ENCODE peak calls at places on chromosome 16, in ten cellular contexts. One of them, this sample, is unnamed.

GRCh38 chr16:53745126-53745525 is 41.2 kb downstream of the FTO start:
- DNase-seq in hepatocyte: no peak
- DNase-seq in left ventricle myocardium inferior: no peak
- DNase-seq in endodermal cell: no peak
- DNase-seq in heart right ventricle: no peak
- DNase-seq in thoracic aorta: no peak
- DNase-seq in A549: no peak
- DNase-seq in lower lobe of right lung: no peak
- DNase-seq in BE2C: no peak
- DNase-seq in adrenal gland: peak; percentile 74
- DNase-seq in this sample: no peak

GRCh38 chr16:4814046-4814445 is 11.6 kb upstream of the ROGDI start:
- DNase-seq in left ventricle myocardium inferior: no peak
- DNase-seq in hepatocyte: no peak
- DNase-seq in heart right ventricle: no peak
- DNase-seq in endodermal cell: no peak
- DNase-seq in thoracic aorta: no peak
- DNase-seq in adrenal gland: no peak
- DNase-seq in A549: no peak
- DNase-seq in BE2C: no peak
- DNase-seq in lower lobe of right lung: no peak
- DNase-seq in this sample: peak; percentile 71

GRCh38 chr16:80009971-80010659 is 409.6 kb upstream of the MAF start:
- DNase-seq in adrenal gland: no peak
- DNase-seq in heart right ventricle: no peak
- DNase-seq in left ventricle myocardium inferior: no peak
- DNase-seq in endodermal cell: no peak
- DNase-seq in hepatocyte: no peak
- DNase-seq in thoracic aorta: no peak
- DNase-seq in A549: no peak
- DNase-seq in BE2C: no peak
- DNase-seq in lower lobe of right lung: no peak
- DNase-seq in this sample: no peak

GRCh38 chr16:3362931-3363330 is 7.2 kb downstream of the OR2C1 start:
- DNase-seq in A549: no peak
- DNase-seq in lower lobe of right lung: no peak
- DNase-seq in endodermal cell: no peak
- DNase-seq in BE2C: no peak
- DNase-seq in thoracic aorta: no peak
- DNase-seq in hepatocyte: no peak
- DNase-seq in left ventricle myocardium inferior: no peak
- DNase-seq in adrenal gland: no peak
- DNase-seq in heart right ventricle: no peak
- DNase-seq in this sample: no peak

GRCh38 chr16:88591577-88592021 is 21.4 kb downstream of the ZC3H18 start:
- DNase-seq in heart right ventricle: peak; percentile 34
- DNase-seq in adrenal gland: peak; percentile 58
- DNase-seq in A549: no peak
- DNase-seq in BE2C: no peak
- DNase-seq in left ventricle myocardium inferior: peak; percentile 31
- DNase-seq in endodermal cell: no peak
- DNase-seq in hepatocyte: no peak
- DNase-seq in lower lobe of right lung: no peak
- DNase-seq in thoracic aorta: no peak
- DNase-seq in this sample: peak; percentile 74

GRCh38 chr16:30585022-30585399 is 486 bp downstream of the ZNF785 start:
- DNase-seq in left ventricle myocardium inferior: no peak
- DNase-seq in A549: no peak
- DNase-seq in adrenal gland: no peak
- DNase-seq in endodermal cell: peak; percentile 77
- DNase-seq in lower lobe of right lung: peak; percentile 57
- DNase-seq in hepatocyte: peak; percentile 21
- DNase-seq in heart right ventricle: no peak
- DNase-seq in BE2C: no peak
- DNase-seq in thoracic aorta: no peak
- DNase-seq in this sample: peak; percentile 66

GRCh38 chr16:70432800-70433455 is 6.0 kb downstream of the ST3GAL2 start:
- DNase-seq in heart right ventricle: no peak
- DNase-seq in lower lobe of right lung: peak; percentile 60
- DNase-seq in BE2C: no peak
- DNase-seq in left ventricle myocardium inferior: no peak
- DNase-seq in endodermal cell: no peak
- DNase-seq in adrenal gland: peak; percentile 18
- DNase-seq in thoracic aorta: no peak
- DNase-seq in hepatocyte: no peak
- DNase-seq in A549: no peak
- DNase-seq in this sample: no peak

GRCh38 chr16:3637371-3637923 is 17.0 kb upstream of the DNASE1 start:
- DNase-seq in endodermal cell: peak; percentile 65
- DNase-seq in lower lobe of right lung: no peak
- DNase-seq in left ventricle myocardium inferior: no peak
- DNase-seq in adrenal gland: no peak
- DNase-seq in BE2C: peak; percentile 53
- DNase-seq in A549: no peak
- DNase-seq in heart right ventricle: no peak
- DNase-seq in thoracic aorta: no peak
- DNase-seq in hepatocyte: peak; percentile 75
- DNase-seq in this sample: peak; percentile 28

GRCh38 chr16:8620535-8620934 is 963 bp upstream of the METTL22 start:
- DNase-seq in lower lobe of right lung: no peak
- DNase-seq in left ventricle myocardium inferior: no peak
- DNase-seq in heart right ventricle: no peak
- DNase-seq in A549: no peak
- DNase-seq in hepatocyte: no peak
- DNase-seq in endodermal cell: no peak
- DNase-seq in BE2C: no peak
- DNase-seq in adrenal gland: no peak
- DNase-seq in thoracic aorta: no peak
- DNase-seq in this sample: no peak

GRCh38 chr16:82995286-82995926 is 368.6 kb downstream of the CDH13 start:
- DNase-seq in adrenal gland: no peak
- DNase-seq in left ventricle myocardium inferior: no peak
- DNase-seq in hepatocyte: no peak
- DNase-seq in A549: no peak
- DNase-seq in lower lobe of right lung: no peak
- DNase-seq in thoracic aorta: no peak
- DNase-seq in endodermal cell: no peak
- DNase-seq in BE2C: no peak
- DNase-seq in heart right ventricle: no peak
- DNase-seq in this sample: no peak

GRCh38 chr16:12092347-12092882 is 115.9 kb downstream of the SNX29 start:
- DNase-seq in left ventricle myocardium inferior: no peak
- DNase-seq in endodermal cell: no peak
- DNase-seq in A549: no peak
- DNase-seq in hepatocyte: no peak
- DNase-seq in thoracic aorta: no peak
- DNase-seq in adrenal gland: peak; percentile 39
- DNase-seq in heart right ventricle: no peak
- DNase-seq in lower lobe of right lung: peak; percentile 20
- DNase-seq in BE2C: no peak
- DNase-seq in this sample: no peak

GRCh38 chr16:84049403-84050060 is 6.9 kb upstream of the SLC38A8 start:
- DNase-seq in BE2C: no peak
- DNase-seq in A549: no peak
- DNase-seq in left ventricle myocardium inferior: no peak
- DNase-seq in thoracic aorta: no peak
- DNase-seq in hepatocyte: no peak
- DNase-seq in heart right ventricle: no peak
- DNase-seq in lower lobe of right lung: peak; percentile 39
- DNase-seq in adrenal gland: no peak
- DNase-seq in endodermal cell: peak; percentile 32
- DNase-seq in this sample: peak; percentile 49

GRCh38 chr16:90020260-90020837 is 1.1 kb upstream of the DBNDD1 start:
- DNase-seq in endodermal cell: no peak
- DNase-seq in lower lobe of right lung: no peak
- DNase-seq in thoracic aorta: no peak
- DNase-seq in adrenal gland: no peak
- DNase-seq in left ventricle myocardium inferior: no peak
- DNase-seq in BE2C: no peak
- DNase-seq in hepatocyte: no peak
- DNase-seq in A549: no peak
- DNase-seq in heart right ventricle: no peak
- DNase-seq in this sample: no peak

GRCh38 chr16:28186752-28187151 is 25.0 kb downstream of the XPO6 start:
- DNase-seq in endodermal cell: no peak
- DNase-seq in lower lobe of right lung: no peak
- DNase-seq in left ventricle myocardium inferior: no peak
- DNase-seq in thoracic aorta: no peak
- DNase-seq in BE2C: no peak
- DNase-seq in A549: no peak
- DNase-seq in adrenal gland: no peak
- DNase-seq in hepatocyte: no peak
- DNase-seq in heart right ventricle: no peak
- DNase-seq in this sample: no peak

DNA sequence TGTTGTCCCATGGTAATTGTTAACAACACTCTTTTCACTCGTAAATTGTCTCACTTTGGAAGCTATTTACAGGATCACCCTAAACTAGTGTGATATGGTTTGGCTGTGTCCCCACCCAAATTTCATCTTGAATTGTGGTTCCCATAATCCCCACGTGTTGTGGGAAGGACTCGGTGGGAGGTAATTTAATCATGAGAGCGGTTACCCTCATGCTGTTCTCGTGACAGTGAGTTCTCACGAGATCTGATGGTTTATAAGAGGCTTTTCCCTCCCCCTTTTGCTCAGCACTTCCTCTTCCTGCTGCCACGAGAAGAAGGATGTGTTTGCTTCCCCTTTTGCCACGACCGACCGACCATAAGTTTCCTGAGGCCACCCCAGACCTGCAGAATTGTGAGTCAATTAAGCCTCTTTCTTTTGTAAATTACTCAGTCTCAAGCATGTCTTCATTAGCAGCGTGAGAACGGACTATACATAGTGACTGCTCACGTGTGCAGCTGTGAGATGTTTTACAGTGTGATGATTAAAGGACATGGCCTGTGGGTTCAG is 34.4 kb downstream of the DNAH3 start:
- DNase-seq in left ventricle myocardium inferior: no peak
- DNase-seq in lower lobe of right lung: no peak
- DNase-seq in thoracic aorta: no peak
- DNase-seq in adrenal gland: peak; percentile 1
- DNase-seq in hepatocyte: no peak
- DNase-seq in BE2C: no peak
- DNase-seq in A549: no peak
- DNase-seq in endodermal cell: peak; percentile 52
- DNase-seq in heart right ventricle: no peak
- DNase-seq in this sample: no peak
- H3K4me3 ChIP-seq in left ventricle myocardium inferior: peak overlapping the region; percentile 50
- H3K4me3 ChIP-seq in lower lobe of right lung: no peak overlapping the region
- H3K4me3 ChIP-seq in thoracic aorta: no peak overlapping the region
- H3K4me3 ChIP-seq in adrenal gland: no peak overlapping the region
- H3K4me3 ChIP-seq in hepatocyte: no peak overlapping the region
- H3K4me3 ChIP-seq in BE2C: no peak overlapping the region
- H3K4me3 ChIP-seq in A549: no peak overlapping the region
- H3K4me3 ChIP-seq in endodermal cell: no peak overlapping the region
- H3K4me3 ChIP-seq in heart right ventricle: peak overlapping the region; percentile 31
- H3K4me3 ChIP-seq in this sample: no peak overlapping the region

GRCh38 chr16:14523632-14524031 is 106.4 kb downstream of the PARN start:
- DNase-seq in left ventricle myocardium inferior: no peak
- DNase-seq in endodermal cell: no peak
- DNase-seq in lower lobe of right lung: no peak
- DNase-seq in thoracic aorta: no peak
- DNase-seq in adrenal gland: no peak
- DNase-seq in A549: no peak
- DNase-seq in heart right ventricle: no peak
- DNase-seq in BE2C: no peak
- DNase-seq in hepatocyte: no peak
- DNase-seq in this sample: no peak
- H3K4me1 ChIP-seq in left ventricle myocardium inferior: peaks cover 26% of the 10 kb centered on the region
- H3K4me1 ChIP-seq in endodermal cell: peaks cover 6% of the 10 kb centered on the region
- H3K4me1 ChIP-seq in lower lobe of right lung: peaks cover 20% of the 10 kb centered on the region
- H3K4me1 ChIP-seq in thoracic aorta: peaks cover 13% of the 10 kb centered on the region
- H3K4me1 ChIP-seq in adrenal gland: peaks cover 21% of the 10 kb centered on the region
- H3K4me1 ChIP-seq in A549: peaks cover 82% of the 10 kb centered on the region
- H3K4me1 ChIP-seq in heart right ventricle: peaks cover 3% of the 10 kb centered on the region
- H3K4me1 ChIP-seq in BE2C: peaks cover under 1% of the 10 kb centered on the region
- H3K4me1 ChIP-seq in hepatocyte: peaks cover 4% of the 10 kb centered on the region
- H3K4me1 ChIP-seq in this sample: peaks cover 37% of the 10 kb centered on the region

DNA sequence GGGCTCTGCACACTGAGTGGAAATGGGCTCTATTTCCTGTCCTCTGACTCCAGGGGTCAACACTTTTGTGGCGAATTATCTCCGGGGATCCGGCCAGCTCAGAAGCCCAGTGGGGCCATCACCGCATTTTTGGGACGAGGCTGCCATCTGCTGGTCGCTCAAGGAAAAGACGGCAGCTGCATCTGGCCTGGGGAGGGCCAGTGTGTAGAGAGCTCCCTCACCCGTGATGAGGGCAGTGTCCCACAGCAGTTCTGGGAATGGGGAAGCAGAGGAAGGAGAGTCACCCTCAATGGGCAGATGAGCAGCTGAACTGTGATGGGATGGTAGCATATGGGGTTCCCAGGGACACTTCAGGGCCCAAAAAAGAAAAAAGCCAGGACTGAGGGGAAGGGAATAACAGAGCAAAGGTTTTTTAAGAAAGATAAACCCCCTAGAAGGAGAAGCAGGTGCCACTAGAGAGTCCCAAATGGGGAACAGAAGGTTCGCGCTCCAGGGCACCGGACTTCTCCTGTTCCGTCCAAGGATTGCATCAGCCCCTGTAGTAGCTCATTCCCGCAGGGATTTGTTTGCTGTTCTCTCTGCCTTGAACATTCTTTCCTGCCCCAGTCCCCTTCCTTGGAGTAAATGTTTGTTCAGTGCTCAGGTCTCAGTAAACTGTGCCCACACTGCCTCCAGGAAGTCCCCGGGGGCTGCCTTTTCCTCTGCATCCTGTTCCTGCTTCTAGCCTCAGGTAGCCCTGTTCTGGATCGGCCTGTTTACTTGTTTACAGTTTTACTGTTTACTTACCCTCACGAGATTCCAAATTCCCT is 9.3 kb upstream of the ABCC12 start:
- DNase-seq in endodermal cell: peak; percentile 94
- DNase-seq in adrenal gland: peak; percentile 74
- DNase-seq in lower lobe of right lung: peak; percentile 81
- DNase-seq in hepatocyte: peak; percentile 79
- DNase-seq in A549: peak; percentile 82
- DNase-seq in BE2C: peak; percentile 72
- DNase-seq in heart right ventricle: peak; percentile 77
- DNase-seq in left ventricle myocardium inferior: peak; percentile 75
- DNase-seq in thoracic aorta: peak; percentile 24
- DNase-seq in this sample: peak; percentile 80
- H3K4me3 ChIP-seq in endodermal cell: no peak overlapping the region
- H3K4me3 ChIP-seq in adrenal gland: no peak overlapping the region
- H3K4me3 ChIP-seq in lower lobe of right lung: no peak overlapping the region
- H3K4me3 ChIP-seq in hepatocyte: no peak overlapping the region
- H3K4me3 ChIP-seq in A549: peak overlapping the region; percentile 17
- H3K4me3 ChIP-seq in BE2C: peak overlapping the region; percentile 15
- H3K4me3 ChIP-seq in heart right ventricle: no peak overlapping the region
- H3K4me3 ChIP-seq in left ventricle myocardium inferior: no peak overlapping the region
- H3K4me3 ChIP-seq in thoracic aorta: no peak overlapping the region
- H3K4me3 ChIP-seq in this sample: no peak overlapping the region

GRCh38 chr16:85422124-85422373 is 191.1 kb upstream of the GSE1 start:
- DNase-seq in endodermal cell: no peak
- DNase-seq in BE2C: peak; percentile 6
- DNase-seq in heart right ventricle: no peak
- DNase-seq in thoracic aorta: no peak
- DNase-seq in left ventricle myocardium inferior: no peak
- DNase-seq in adrenal gland: no peak
- DNase-seq in A549: no peak
- DNase-seq in lower lobe of right lung: no peak
- DNase-seq in hepatocyte: no peak
- DNase-seq in this sample: peak; percentile 60
- H3K4me1 ChIP-seq in endodermal cell: no peaks in the 10 kb centered on the region
- H3K4me1 ChIP-seq in BE2C: peaks cover 38% of the 10 kb centered on the region
- H3K4me1 ChIP-seq in heart right ventricle: no peaks in the 10 kb centered on the region
- H3K4me1 ChIP-seq in thoracic aorta: no peaks in the 10 kb centered on the region
- H3K4me1 ChIP-seq in left ventricle myocardium inferior: peaks cover 9% of the 10 kb centered on the region
- H3K4me1 ChIP-seq in adrenal gland: no peaks in the 10 kb centered on the region
- H3K4me1 ChIP-seq in A549: peaks cover 27% of the 10 kb centered on the region
- H3K4me1 ChIP-seq in lower lobe of right lung: peaks cover 35% of the 10 kb centered on the region
- H3K4me1 ChIP-seq in hepatocyte: peaks cover 20% of the 10 kb centered on the region
- H3K4me1 ChIP-seq in this sample: no peaks in the 10 kb centered on the region

This sample was measured in sigmoid colon.